ENCODE peak calls at places on chromosomes 4 and X, in four cellular contexts. One of them, this sample, is unnamed.

GRCh38 chrX:19225906-19226305 is 103.6 kb upstream of the ADGRG2 start:
- DNase-seq in breast epithelium: no peak
- DNase-seq in fibroblast of lung: peak; percentile 6
- DNase-seq in T-helper 1 cell: no peak
- DNase-seq in this sample: no peak

GRCh38 chr4:41209187-41209586 is 5.2 kb downstream of the APBB2 start:
- DNase-seq in breast epithelium: no peak
- DNase-seq in fibroblast of lung: peak; percentile 62
- DNase-seq in T-helper 1 cell: no peak
- DNase-seq in this sample: peak; percentile 41

GRCh38 chr4:77021614-77022089 is 54.1 kb downstream of the CCNI start:
- DNase-seq in breast epithelium: no peak
- DNase-seq in fibroblast of lung: peak; percentile 95
- DNase-seq in T-helper 1 cell: no peak
- DNase-seq in this sample: no peak

GRCh38 chr4:69467797-69468196 is 27.9 kb downstream of the UGT2B4 start:
- DNase-seq in breast epithelium: no peak
- DNase-seq in fibroblast of lung: no peak
- DNase-seq in T-helper 1 cell: no peak
- DNase-seq in this sample: no peak

GRCh38 chr4:67717586-67717985 is 16.6 kb upstream of the UBA6 start:
- DNase-seq in breast epithelium: no peak
- DNase-seq in fibroblast of lung: no peak
- DNase-seq in T-helper 1 cell: no peak
- DNase-seq in this sample: no peak

GRCh38 chr4:184012937-184013336 is 107.8 kb downstream of the STOX2 start:
- DNase-seq in breast epithelium: no peak
- DNase-seq in fibroblast of lung: no peak
- DNase-seq in T-helper 1 cell: no peak
- DNase-seq in this sample: no peak

GRCh38 chr4:161856711-161857326 is 307.0 kb downstream of the FSTL5 start:
- DNase-seq in breast epithelium: no peak
- DNase-seq in fibroblast of lung: peak; percentile 57
- DNase-seq in T-helper 1 cell: no peak
- DNase-seq in this sample: no peak

GRCh38 chrX:43971966-43972961 is 926 bp downstream of the NDP start:
- DNase-seq in breast epithelium: no peak
- DNase-seq in fibroblast of lung: peak; percentile 51
- DNase-seq in T-helper 1 cell: no peak
- DNase-seq in this sample: no peak

GRCh38 chrX:48939417-48940228 is 17.8 kb downstream of the OTUD5 start:
- DNase-seq in breast epithelium: no peak
- DNase-seq in fibroblast of lung: no peak
- DNase-seq in T-helper 1 cell: no peak
- DNase-seq in this sample: no peak

GRCh38 chrX:74461384-74461783 is 40.1 kb downstream of the SLC16A2 start:
- DNase-seq in breast epithelium: no peak
- DNase-seq in fibroblast of lung: no peak
- DNase-seq in T-helper 1 cell: no peak
- DNase-seq in this sample: no peak

GRCh38 chrX:34586936-34587335 is 70.1 kb downstream of the TMEM47 start:
- DNase-seq in breast epithelium: no peak
- DNase-seq in fibroblast of lung: no peak
- DNase-seq in T-helper 1 cell: no peak
- DNase-seq in this sample: no peak

GRCh38 chr4:165191253-165191652 is 16.1 kb upstream of the KLHL2 start:
- DNase-seq in breast epithelium: no peak
- DNase-seq in fibroblast of lung: no peak
- DNase-seq in T-helper 1 cell: no peak
- DNase-seq in this sample: no peak

GRCh38 chr4:5942947-5943346 is 50.1 kb upstream of the CRMP1 start:
- DNase-seq in breast epithelium: no peak
- DNase-seq in fibroblast of lung: no peak
- DNase-seq in T-helper 1 cell: no peak
- DNase-seq in this sample: no peak

GRCh38 chrX:129654652-129655546 is at the start of gene APLN:
- DNase-seq in breast epithelium: no peak
- DNase-seq in fibroblast of lung: peak; percentile 46
- DNase-seq in T-helper 1 cell: no peak
- DNase-seq in this sample: no peak

GRCh38 chrX:69538321-69538876 is 34.3 kb downstream of the NALF2 start:
- DNase-seq in breast epithelium: peak; percentile 64
- DNase-seq in fibroblast of lung: peak; percentile 2
- DNase-seq in T-helper 1 cell: peak; percentile 52
- DNase-seq in this sample: no peak

GRCh38 chr4:8525383-8526120 is 54.6 kb upstream of the GPR78 start:
- DNase-seq in breast epithelium: no peak
- DNase-seq in fibroblast of lung: peak; percentile 57
- DNase-seq in T-helper 1 cell: no peak
- DNase-seq in this sample: no peak

GRCh38 chr4:143375326-143376073 is 38.8 kb downstream of the GAB1 start:
- DNase-seq in breast epithelium: no peak
- DNase-seq in fibroblast of lung: peak; percentile 20
- DNase-seq in T-helper 1 cell: no peak
- DNase-seq in this sample: no peak

GRCh38 chr4:13537832-13538177 is 6.5 kb downstream of the NKX3-2 start:
- DNase-seq in breast epithelium: no peak
- DNase-seq in fibroblast of lung: no peak
- DNase-seq in T-helper 1 cell: no peak
- DNase-seq in this sample: no peak